ENCODE peak calls at places on chromosome 11, in five cellular contexts. W is AG10803, M is C1 segment of cervical spinal cord, H is ovary, B is brain microvascular endothelial cell. Q is an unnamed sample.

GRCh38 chr11:107859459-107860239 is 1.1 kb upstream of the SLC35F2 start:
- DNase-seq in W (peak; percentile 38), M (peak; percentile 10), H (peak; percentile 22), B (no peak), Q (peak; percentile 61)

GRCh38 chr11:76901144-76901543 is 40.4 kb downstream of the ACER3 start:
- DNase-seq in W (no peak), M (no peak), H (no peak), B (no peak), Q (no peak)

GRCh38 chr11:1298695-1299492 is 10.5 kb downstream of the TOLLIP start:
- DNase-seq in W (peak; percentile 81), M (peak; percentile 87), H (peak; percentile 91), B (no peak), Q (peak; percentile 85)

GRCh38 chr11:66314186-66314501 is 2.7 kb downstream of the CD248 start:
- DNase-seq in W (no peak), M (no peak), H (no peak), B (no peak), Q (no peak)

GRCh38 chr11:104256525-104256924 is 92.6 kb upstream of the PDGFD start:
- DNase-seq in W (no peak), M (no peak), H (no peak), B (no peak), Q (no peak)

GRCh38 chr11:293852-294661 is 5.1 kb downstream of the PGGHG start:
- DNase-seq in W (no peak), M (no peak), H (no peak), B (no peak), Q (peak; percentile 72)

GRCh38 chr11:45264839-45265515 is 21.2 kb downstream of the SYT13 start:
- DNase-seq in W (peak; percentile 56), M (no peak), H (no peak), B (peak; percentile 87), Q (no peak)

GRCh38 chr11:125517116-125517804 is 21.2 kb upstream of the FEZ1 start:
- DNase-seq in W (peak; percentile 74), M (peak; percentile 84), H (peak; percentile 58), B (peak; percentile 83), Q (no peak)

GRCh38 chr11:90809581-90809980 is 586.7 kb upstream of the CHORDC1 start:
- DNase-seq in W (no peak), M (no peak), H (no peak), B (no peak), Q (no peak)

Q was measured in aorta.